ENCODE peak calls at places on chromosomes 11 and 22, in ten cellular contexts. One of them, this sample, is unnamed.

GRCh38 chr11:47946682-47947575 is 33.4 kb upstream of the PTPRJ start:
- DNase-seq in NCI-H2171 treated with DMSO at 0.1 percent for 48 hours: no peak
- DNase-seq in AG09319: peak
- DNase-seq in stimulated activated CD4-positive, alpha-beta T cell treated with anti-CD3 and anti-CD28 coated beads, Interleukin-12 subunit alpha, Interleukin-12 subunit beta, amount 100 ng/mL, for 4 hours: peak
- DNase-seq in GM20000: no peak
- DNase-seq in PC-3: peak
- DNase-seq in HuH-7: no peak
- DNase-seq in GM12892: no peak
- DNase-seq in SK-N-SH: no peak
- DNase-seq in endothelial cell: no peak
- DNase-seq in this sample: peak

GRCh38 chr22:50337262-50338041 is 5.7 kb upstream of the PPP6R2 start:
- DNase-seq in stimulated activated CD4-positive, alpha-beta T cell treated with anti-CD3 and anti-CD28 coated beads, Interleukin-12 subunit alpha, Interleukin-12 subunit beta, amount 100 ng/mL, for 4 hours: no peak
- DNase-seq in PC-3: no peak
- DNase-seq in HuH-7: no peak
- DNase-seq in AG09319: no peak
- DNase-seq in GM20000: no peak
- DNase-seq in SK-N-SH: no peak
- DNase-seq in endothelial cell: no peak
- DNase-seq in NCI-H2171 treated with DMSO at 0.1 percent for 48 hours: no peak
- DNase-seq in GM12892: no peak
- DNase-seq in this sample: no peak

GRCh38 chr11:7696424-7696823 is 9.9 kb downstream of the OVCH2 start:
- DNase-seq in HuH-7: no peak
- DNase-seq in NCI-H2171 treated with DMSO at 0.1 percent for 48 hours: no peak
- DNase-seq in endothelial cell: no peak
- DNase-seq in GM12892: no peak
- DNase-seq in GM20000: no peak
- DNase-seq in PC-3: no peak
- DNase-seq in SK-N-SH: no peak
- DNase-seq in AG09319: no peak
- DNase-seq in stimulated activated CD4-positive, alpha-beta T cell treated with anti-CD3 and anti-CD28 coated beads, Interleukin-12 subunit alpha, Interleukin-12 subunit beta, amount 100 ng/mL, for 4 hours: no peak
- DNase-seq in this sample: no peak

GRCh38 chr11:61541568-61541967 is 33.0 kb downstream of the LRRC10B start:
- DNase-seq in SK-N-SH: peak
- DNase-seq in GM12892: no peak
- DNase-seq in endothelial cell: no peak
- DNase-seq in GM20000: peak
- DNase-seq in NCI-H2171 treated with DMSO at 0.1 percent for 48 hours: no peak
- DNase-seq in stimulated activated CD4-positive, alpha-beta T cell treated with anti-CD3 and anti-CD28 coated beads, Interleukin-12 subunit alpha, Interleukin-12 subunit beta, amount 100 ng/mL, for 4 hours: no peak
- DNase-seq in PC-3: peak
- DNase-seq in HuH-7: peak
- DNase-seq in AG09319: peak
- DNase-seq in this sample: no peak

GRCh38 chr11:30789270-30789669 is 203.1 kb upstream of the MPPED2 start:
- DNase-seq in HuH-7: no peak
- DNase-seq in PC-3: no peak
- DNase-seq in endothelial cell: no peak
- DNase-seq in AG09319: no peak
- DNase-seq in GM20000: no peak
- DNase-seq in GM12892: no peak
- DNase-seq in SK-N-SH: no peak
- DNase-seq in NCI-H2171 treated with DMSO at 0.1 percent for 48 hours: no peak
- DNase-seq in stimulated activated CD4-positive, alpha-beta T cell treated with anti-CD3 and anti-CD28 coated beads, Interleukin-12 subunit alpha, Interleukin-12 subunit beta, amount 100 ng/mL, for 4 hours: no peak
- DNase-seq in this sample: no peak

GRCh38 chr11:44243633-44244343 is 66.2 kb downstream of the ALX4 start:
- DNase-seq in GM20000: no peak
- DNase-seq in HuH-7: peak
- DNase-seq in AG09319: no peak
- DNase-seq in stimulated activated CD4-positive, alpha-beta T cell treated with anti-CD3 and anti-CD28 coated beads, Interleukin-12 subunit alpha, Interleukin-12 subunit beta, amount 100 ng/mL, for 4 hours: no peak
- DNase-seq in GM12892: no peak
- DNase-seq in PC-3: no peak
- DNase-seq in endothelial cell: no peak
- DNase-seq in SK-N-SH: no peak
- DNase-seq in NCI-H2171 treated with DMSO at 0.1 percent for 48 hours: no peak
- DNase-seq in this sample: no peak

GRCh38 chr22:23240639-23241389 is 60.5 kb downstream of the BCR start:
- DNase-seq in GM12892: no peak
- DNase-seq in HuH-7: no peak
- DNase-seq in SK-N-SH: peak
- DNase-seq in PC-3: peak
- DNase-seq in GM20000: no peak
- DNase-seq in stimulated activated CD4-positive, alpha-beta T cell treated with anti-CD3 and anti-CD28 coated beads, Interleukin-12 subunit alpha, Interleukin-12 subunit beta, amount 100 ng/mL, for 4 hours: peak
- DNase-seq in AG09319: no peak
- DNase-seq in NCI-H2171 treated with DMSO at 0.1 percent for 48 hours: no peak
- DNase-seq in endothelial cell: no peak
- DNase-seq in this sample: peak

GRCh38 chr22:24043957-24044356 is 32.9 kb downstream of the CABIN1 start:
- DNase-seq in PC-3: no peak
- DNase-seq in endothelial cell: no peak
- DNase-seq in AG09319: no peak
- DNase-seq in GM12892: no peak
- DNase-seq in GM20000: no peak
- DNase-seq in HuH-7: no peak
- DNase-seq in NCI-H2171 treated with DMSO at 0.1 percent for 48 hours: no peak
- DNase-seq in SK-N-SH: no peak
- DNase-seq in stimulated activated CD4-positive, alpha-beta T cell treated with anti-CD3 and anti-CD28 coated beads, Interleukin-12 subunit alpha, Interleukin-12 subunit beta, amount 100 ng/mL, for 4 hours: no peak
- DNase-seq in this sample: no peak

GRCh38 chr11:38014405-38014804 is 1416.4 kb upstream of the RAG2 start:
- DNase-seq in endothelial cell: no peak
- DNase-seq in PC-3: no peak
- DNase-seq in AG09319: no peak
- DNase-seq in GM20000: no peak
- DNase-seq in stimulated activated CD4-positive, alpha-beta T cell treated with anti-CD3 and anti-CD28 coated beads, Interleukin-12 subunit alpha, Interleukin-12 subunit beta, amount 100 ng/mL, for 4 hours: no peak
- DNase-seq in NCI-H2171 treated with DMSO at 0.1 percent for 48 hours: no peak
- DNase-seq in HuH-7: no peak
- DNase-seq in GM12892: no peak
- DNase-seq in SK-N-SH: no peak
- DNase-seq in this sample: no peak

GRCh38 chr22:44193537-44193896 is 12.8 kb downstream of the PARVG start:
- DNase-seq in AG09319: no peak
- DNase-seq in GM20000: no peak
- DNase-seq in SK-N-SH: no peak
- DNase-seq in stimulated activated CD4-positive, alpha-beta T cell treated with anti-CD3 and anti-CD28 coated beads, Interleukin-12 subunit alpha, Interleukin-12 subunit beta, amount 100 ng/mL, for 4 hours: no peak
- DNase-seq in endothelial cell: no peak
- DNase-seq in PC-3: peak
- DNase-seq in GM12892: no peak
- DNase-seq in HuH-7: no peak
- DNase-seq in NCI-H2171 treated with DMSO at 0.1 percent for 48 hours: no peak
- DNase-seq in this sample: peak

GRCh38 chr22:40235418-40235817 is 57.7 kb downstream of the TNRC6B start:
- DNase-seq in endothelial cell: no peak
- DNase-seq in NCI-H2171 treated with DMSO at 0.1 percent for 48 hours: peak
- DNase-seq in HuH-7: no peak
- DNase-seq in GM20000: no peak
- DNase-seq in AG09319: no peak
- DNase-seq in SK-N-SH: no peak
- DNase-seq in stimulated activated CD4-positive, alpha-beta T cell treated with anti-CD3 and anti-CD28 coated beads, Interleukin-12 subunit alpha, Interleukin-12 subunit beta, amount 100 ng/mL, for 4 hours: no peak
- DNase-seq in GM12892: no peak
- DNase-seq in PC-3: peak
- DNase-seq in this sample: no peak

GRCh38 chr11:86672007-86672621 is at the start of gene ME3:
- DNase-seq in PC-3: peak
- DNase-seq in HuH-7: peak
- DNase-seq in GM12892: peak
- DNase-seq in SK-N-SH: peak
- DNase-seq in stimulated activated CD4-positive, alpha-beta T cell treated with anti-CD3 and anti-CD28 coated beads, Interleukin-12 subunit alpha, Interleukin-12 subunit beta, amount 100 ng/mL, for 4 hours: peak
- DNase-seq in NCI-H2171 treated with DMSO at 0.1 percent for 48 hours: peak
- DNase-seq in GM20000: peak
- DNase-seq in AG09319: no peak
- DNase-seq in endothelial cell: peak
- DNase-seq in this sample: peak

GRCh38 chr11:122668562-122669090 is 13.1 kb downstream of the UBASH3B start:
- DNase-seq in AG09319: no peak
- DNase-seq in PC-3: peak
- DNase-seq in endothelial cell: no peak
- DNase-seq in GM12892: no peak
- DNase-seq in SK-N-SH: no peak
- DNase-seq in stimulated activated CD4-positive, alpha-beta T cell treated with anti-CD3 and anti-CD28 coated beads, Interleukin-12 subunit alpha, Interleukin-12 subunit beta, amount 100 ng/mL, for 4 hours: no peak
- DNase-seq in GM20000: no peak
- DNase-seq in NCI-H2171 treated with DMSO at 0.1 percent for 48 hours: peak
- DNase-seq in HuH-7: no peak
- DNase-seq in this sample: no peak

GRCh38 chr11:19725379-19726079 is 12.9 kb downstream of the NAV2 start:
- DNase-seq in GM12892: no peak
- DNase-seq in HuH-7: no peak
- DNase-seq in endothelial cell: no peak
- DNase-seq in stimulated activated CD4-positive, alpha-beta T cell treated with anti-CD3 and anti-CD28 coated beads, Interleukin-12 subunit alpha, Interleukin-12 subunit beta, amount 100 ng/mL, for 4 hours: no peak
- DNase-seq in AG09319: no peak
- DNase-seq in GM20000: no peak
- DNase-seq in SK-N-SH: no peak
- DNase-seq in NCI-H2171 treated with DMSO at 0.1 percent for 48 hours: no peak
- DNase-seq in PC-3: peak
- DNase-seq in this sample: no peak

GRCh38 chr11:116972692-116973091 is 125.5 kb downstream of the SIK3 start:
- DNase-seq in AG09319: no peak
- DNase-seq in stimulated activated CD4-positive, alpha-beta T cell treated with anti-CD3 and anti-CD28 coated beads, Interleukin-12 subunit alpha, Interleukin-12 subunit beta, amount 100 ng/mL, for 4 hours: no peak
- DNase-seq in SK-N-SH: no peak
- DNase-seq in NCI-H2171 treated with DMSO at 0.1 percent for 48 hours: no peak
- DNase-seq in GM12892: no peak
- DNase-seq in HuH-7: no peak
- DNase-seq in endothelial cell: no peak
- DNase-seq in PC-3: no peak
- DNase-seq in GM20000: no peak
- DNase-seq in this sample: no peak

GRCh38 chr22:30392661-30393321 is 4.0 kb upstream of the SEC14L2 start:
- DNase-seq in NCI-H2171 treated with DMSO at 0.1 percent for 48 hours: no peak
- DNase-seq in GM20000: peak
- DNase-seq in GM12892: no peak
- DNase-seq in stimulated activated CD4-positive, alpha-beta T cell treated with anti-CD3 and anti-CD28 coated beads, Interleukin-12 subunit alpha, Interleukin-12 subunit beta, amount 100 ng/mL, for 4 hours: no peak
- DNase-seq in HuH-7: no peak
- DNase-seq in SK-N-SH: no peak
- DNase-seq in AG09319: no peak
- DNase-seq in PC-3: no peak
- DNase-seq in endothelial cell: no peak
- DNase-seq in this sample: no peak

GRCh38 chr11:68691402-68691784 is 7.0 kb downstream of the GAL start:
- DNase-seq in NCI-H2171 treated with DMSO at 0.1 percent for 48 hours: no peak
- DNase-seq in SK-N-SH: no peak
- DNase-seq in stimulated activated CD4-positive, alpha-beta T cell treated with anti-CD3 and anti-CD28 coated beads, Interleukin-12 subunit alpha, Interleukin-12 subunit beta, amount 100 ng/mL, for 4 hours: no peak
- DNase-seq in HuH-7: no peak
- DNase-seq in PC-3: no peak
- DNase-seq in AG09319: no peak
- DNase-seq in GM12892: no peak
- DNase-seq in GM20000: no peak
- DNase-seq in endothelial cell: no peak
- DNase-seq in this sample: no peak

GRCh38 chr22:43796567-43796966 is 15.5 kb downstream of the EFCAB6 start:
- DNase-seq in SK-N-SH: peak
- DNase-seq in NCI-H2171 treated with DMSO at 0.1 percent for 48 hours: peak
- DNase-seq in GM20000: no peak
- DNase-seq in AG09319: peak
- DNase-seq in stimulated activated CD4-positive, alpha-beta T cell treated with anti-CD3 and anti-CD28 coated beads, Interleukin-12 subunit alpha, Interleukin-12 subunit beta, amount 100 ng/mL, for 4 hours: no peak
- DNase-seq in HuH-7: peak
- DNase-seq in endothelial cell: peak
- DNase-seq in PC-3: peak
- DNase-seq in GM12892: no peak
- DNase-seq in this sample: no peak

GRCh38 chr11:70587095-70587389 is 188.7 kb downstream of the CTTN start:
- DNase-seq in SK-N-SH: no peak
- DNase-seq in NCI-H2171 treated with DMSO at 0.1 percent for 48 hours: no peak
- DNase-seq in GM12892: no peak
- DNase-seq in PC-3: no peak
- DNase-seq in GM20000: no peak
- DNase-seq in stimulated activated CD4-positive, alpha-beta T cell treated with anti-CD3 and anti-CD28 coated beads, Interleukin-12 subunit alpha, Interleukin-12 subunit beta, amount 100 ng/mL, for 4 hours: no peak
- DNase-seq in endothelial cell: no peak
- DNase-seq in AG09319: no peak
- DNase-seq in HuH-7: peak
- DNase-seq in this sample: no peak

GRCh38 chr11:45659818-45660160 is 5.6 kb downstream of the CHST1 start:
- DNase-seq in SK-N-SH: peak
- DNase-seq in endothelial cell: no peak
- DNase-seq in HuH-7: no peak
- DNase-seq in GM20000: no peak
- DNase-seq in NCI-H2171 treated with DMSO at 0.1 percent for 48 hours: no peak
- DNase-seq in GM12892: no peak
- DNase-seq in AG09319: no peak
- DNase-seq in stimulated activated CD4-positive, alpha-beta T cell treated with anti-CD3 and anti-CD28 coated beads, Interleukin-12 subunit alpha, Interleukin-12 subunit beta, amount 100 ng/mL, for 4 hours: no peak
- DNase-seq in PC-3: no peak
- DNase-seq in this sample: no peak

GRCh38 chr11:71372693-71373657 is 75.2 kb downstream of the DHCR7 start:
- DNase-seq in HuH-7: peak
- DNase-seq in GM20000: no peak
- DNase-seq in SK-N-SH: no peak
- DNase-seq in AG09319: peak
- DNase-seq in endothelial cell: no peak
- DNase-seq in NCI-H2171 treated with DMSO at 0.1 percent for 48 hours: no peak
- DNase-seq in GM12892: no peak
- DNase-seq in PC-3: peak
- DNase-seq in stimulated activated CD4-positive, alpha-beta T cell treated with anti-CD3 and anti-CD28 coated beads, Interleukin-12 subunit alpha, Interleukin-12 subunit beta, amount 100 ng/mL, for 4 hours: no peak
- DNase-seq in this sample: no peak

GRCh38 chr11:106077609-106078517 is at the start of gene AASDHPPT:
- DNase-seq in GM20000: no peak
- DNase-seq in GM12892: no peak
- DNase-seq in endothelial cell: peak
- DNase-seq in PC-3: peak
- DNase-seq in HuH-7: peak
- DNase-seq in stimulated activated CD4-positive, alpha-beta T cell treated with anti-CD3 and anti-CD28 coated beads, Interleukin-12 subunit alpha, Interleukin-12 subunit beta, amount 100 ng/mL, for 4 hours: no peak
- DNase-seq in NCI-H2171 treated with DMSO at 0.1 percent for 48 hours: peak
- DNase-seq in SK-N-SH: peak
- DNase-seq in AG09319: no peak
- DNase-seq in this sample: no peak

GRCh38 chr11:82750643-82751139 is 17.0 kb upstream of the FAM181B start:
- DNase-seq in PC-3: no peak
- DNase-seq in NCI-H2171 treated with DMSO at 0.1 percent for 48 hours: no peak
- DNase-seq in stimulated activated CD4-positive, alpha-beta T cell treated with anti-CD3 and anti-CD28 coated beads, Interleukin-12 subunit alpha, Interleukin-12 subunit beta, amount 100 ng/mL, for 4 hours: no peak
- DNase-seq in GM20000: no peak
- DNase-seq in HuH-7: no peak
- DNase-seq in GM12892: no peak
- DNase-seq in AG09319: no peak
- DNase-seq in endothelial cell: peak
- DNase-seq in SK-N-SH: peak
- DNase-seq in this sample: no peak

GRCh38 chr11:35458846-35459245 is 39.5 kb upstream of the SLC1A2 start:
- DNase-seq in NCI-H2171 treated with DMSO at 0.1 percent for 48 hours: no peak
- DNase-seq in GM20000: no peak
- DNase-seq in SK-N-SH: no peak
- DNase-seq in stimulated activated CD4-positive, alpha-beta T cell treated with anti-CD3 and anti-CD28 coated beads, Interleukin-12 subunit alpha, Interleukin-12 subunit beta, amount 100 ng/mL, for 4 hours: no peak
- DNase-seq in HuH-7: no peak
- DNase-seq in endothelial cell: no peak
- DNase-seq in PC-3: no peak
- DNase-seq in AG09319: no peak
- DNase-seq in GM12892: no peak
- DNase-seq in this sample: no peak

GRCh38 chr11:84261707-84262106 is 975.5 kb upstream of the CCDC90B start:
- DNase-seq in SK-N-SH: peak
- DNase-seq in GM20000: no peak
- DNase-seq in stimulated activated CD4-positive, alpha-beta T cell treated with anti-CD3 and anti-CD28 coated beads, Interleukin-12 subunit alpha, Interleukin-12 subunit beta, amount 100 ng/mL, for 4 hours: no peak
- DNase-seq in NCI-H2171 treated with DMSO at 0.1 percent for 48 hours: no peak
- DNase-seq in endothelial cell: peak
- DNase-seq in GM12892: no peak
- DNase-seq in PC-3: no peak
- DNase-seq in AG09319: no peak
- DNase-seq in HuH-7: no peak
- DNase-seq in this sample: no peak

GRCh38 chr22:29113329-29113728 is 40.5 kb downstream of the KREMEN1 start:
- DNase-seq in PC-3: peak
- DNase-seq in GM12892: no peak
- DNase-seq in AG09319: no peak
- DNase-seq in HuH-7: no peak
- DNase-seq in GM20000: no peak
- DNase-seq in stimulated activated CD4-positive, alpha-beta T cell treated with anti-CD3 and anti-CD28 coated beads, Interleukin-12 subunit alpha, Interleukin-12 subunit beta, amount 100 ng/mL, for 4 hours: no peak
- DNase-seq in SK-N-SH: no peak
- DNase-seq in NCI-H2171 treated with DMSO at 0.1 percent for 48 hours: no peak
- DNase-seq in endothelial cell: no peak
- DNase-seq in this sample: no peak

GRCh38 chr11:108654994-108655631 is 9.8 kb upstream of the DDX10 start:
- DNase-seq in HuH-7: no peak
- DNase-seq in AG09319: no peak
- DNase-seq in GM20000: peak
- DNase-seq in NCI-H2171 treated with DMSO at 0.1 percent for 48 hours: peak
- DNase-seq in stimulated activated CD4-positive, alpha-beta T cell treated with anti-CD3 and anti-CD28 coated beads, Interleukin-12 subunit alpha, Interleukin-12 subunit beta, amount 100 ng/mL, for 4 hours: no peak
- DNase-seq in SK-N-SH: peak
- DNase-seq in GM12892: no peak
- DNase-seq in endothelial cell: peak
- DNase-seq in PC-3: peak
- DNase-seq in this sample: no peak

GRCh38 chr11:64321026-64321425 is 3.1 kb downstream of the PRDX5 start:
- DNase-seq in endothelial cell: no peak
- DNase-seq in AG09319: no peak
- DNase-seq in SK-N-SH: no peak
- DNase-seq in GM20000: no peak
- DNase-seq in PC-3: no peak
- DNase-seq in NCI-H2171 treated with DMSO at 0.1 percent for 48 hours: no peak
- DNase-seq in GM12892: no peak
- DNase-seq in stimulated activated CD4-positive, alpha-beta T cell treated with anti-CD3 and anti-CD28 coated beads, Interleukin-12 subunit alpha, Interleukin-12 subunit beta, amount 100 ng/mL, for 4 hours: no peak
- DNase-seq in HuH-7: no peak
- DNase-seq in this sample: no peak